ENCODE peak calls at places on chromosomes 1 and 21, in four cellular contexts. One of them, this sample, is unnamed.

GRCh38 chr1:52691856-52692255 is 6.3 kb downstream of the COA7 start:
- DNase-seq in mesenchymal stem cell: peak; percentile 53
- DNase-seq in adrenal gland: no peak
- DNase-seq in PC-3: no peak
- DNase-seq in this sample: no peak

GRCh38 chr1:1671365-1672119 is 12.7 kb upstream of the CDK11B start:
- DNase-seq in PC-3: no peak
- DNase-seq in adrenal gland: peak; percentile 16
- DNase-seq in mesenchymal stem cell: no peak
- DNase-seq in this sample: no peak

GRCh38 chr1:151907363-151908139 is 1.8 kb downstream of the THEM4 start:
- DNase-seq in adrenal gland: no peak
- DNase-seq in PC-3: peak; percentile 21
- DNase-seq in mesenchymal stem cell: no peak
- DNase-seq in this sample: no peak

GRCh38 chr1:237705462-237705861 is 185.3 kb downstream of the ZP4 start:
- DNase-seq in PC-3: no peak
- DNase-seq in adrenal gland: no peak
- DNase-seq in mesenchymal stem cell: no peak
- DNase-seq in this sample: no peak

GRCh38 chr21:46284077-46284644 is 1.2 kb downstream of the MCM3AP start:
- DNase-seq in adrenal gland: no peak
- DNase-seq in PC-3: peak; percentile 42
- DNase-seq in mesenchymal stem cell: no peak
- DNase-seq in this sample: no peak

GRCh38 chr1:200131551-200132125 is 104.1 kb downstream of the NR5A2 start:
- DNase-seq in PC-3: peak; percentile 43
- DNase-seq in mesenchymal stem cell: peak; percentile 9
- DNase-seq in adrenal gland: peak; percentile 24
- DNase-seq in this sample: no peak

GRCh38 chr1:74395492-74395891 is 116.9 kb downstream of the LRRC53 start:
- DNase-seq in mesenchymal stem cell: no peak
- DNase-seq in adrenal gland: peak; percentile 32
- DNase-seq in PC-3: no peak
- DNase-seq in this sample: peak; percentile 8

GRCh38 chr1:38038836-38039235 is 7.8 kb downstream of the POU3F1 start:
- DNase-seq in PC-3: peak; percentile 62
- DNase-seq in adrenal gland: no peak
- DNase-seq in mesenchymal stem cell: no peak
- DNase-seq in this sample: peak; percentile 31

GRCh38 chr1:175834597-175834996 is 91.2 kb upstream of the TNR start:
- DNase-seq in adrenal gland: no peak
- DNase-seq in mesenchymal stem cell: no peak
- DNase-seq in PC-3: no peak
- DNase-seq in this sample: no peak

GRCh38 chr1:162922196-162922595 is 61.2 kb upstream of the CCDC190 start:
- DNase-seq in PC-3: peak; percentile 32
- DNase-seq in adrenal gland: no peak
- DNase-seq in mesenchymal stem cell: no peak
- DNase-seq in this sample: no peak

GRCh38 chr1:29900727-29901126 is 664.4 kb downstream of the PTPRU start:
- DNase-seq in mesenchymal stem cell: no peak
- DNase-seq in PC-3: no peak
- DNase-seq in adrenal gland: no peak
- DNase-seq in this sample: no peak

GRCh38 chr1:36755313-36756230 is 272.9 kb upstream of the CSF3R start:
- DNase-seq in adrenal gland: no peak
- DNase-seq in mesenchymal stem cell: no peak
- DNase-seq in PC-3: no peak
- DNase-seq in this sample: no peak

GRCh38 chr1:100989306-100990077 is 36.1 kb downstream of the DPH5 start:
- DNase-seq in adrenal gland: no peak
- DNase-seq in mesenchymal stem cell: peak; percentile 88
- DNase-seq in PC-3: peak; percentile 54
- DNase-seq in this sample: peak; percentile 86

GRCh38 chr1:63892632-63893395 is 119.0 kb downstream of the ROR1 start:
- DNase-seq in PC-3: peak; percentile 59
- DNase-seq in mesenchymal stem cell: peak; percentile 73
- DNase-seq in adrenal gland: no peak
- DNase-seq in this sample: peak; percentile 87

GRCh38 chr1:21291184-21291583 is 921 bp upstream of the ECE1 start:
- DNase-seq in adrenal gland: no peak
- DNase-seq in mesenchymal stem cell: no peak
- DNase-seq in PC-3: no peak
- DNase-seq in this sample: no peak
- H3K4me1 ChIP-seq in adrenal gland: peaks cover 80% of the 10 kb centered on the region
- H3K4me1 ChIP-seq in mesenchymal stem cell: peaks cover 33% of the 10 kb centered on the region
- H3K4me1 ChIP-seq in PC-3: peaks cover 29% of the 10 kb centered on the region
- H3K4me1 ChIP-seq in this sample: peaks cover 34% of the 10 kb centered on the region

DNA sequence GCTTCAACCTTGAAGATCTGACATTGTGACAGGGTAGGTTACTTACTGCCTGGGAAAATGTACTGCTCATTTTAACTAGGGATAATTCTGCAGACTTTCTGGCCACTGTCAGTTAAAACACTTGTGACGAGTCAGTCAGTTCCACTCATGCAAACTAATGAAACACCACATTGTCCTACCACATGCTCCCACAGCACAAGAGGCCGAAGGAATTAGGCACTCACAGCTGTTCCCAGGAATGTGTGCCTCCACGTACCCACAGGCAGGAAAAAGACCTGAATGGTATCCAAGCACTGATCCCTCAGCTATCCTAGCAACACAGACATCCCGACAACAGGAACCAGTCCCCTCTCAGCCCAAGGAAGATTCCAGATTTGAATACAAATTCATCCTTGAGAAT is 12.3 kb downstream of the BCAR3 start:
- DNase-seq in mesenchymal stem cell: peak; percentile 45
- DNase-seq in PC-3: no peak
- DNase-seq in adrenal gland: no peak
- DNase-seq in this sample: peak; percentile 59
- H3K4me1 ChIP-seq in mesenchymal stem cell: peaks cover 21% of the 10 kb centered on the region
- H3K4me1 ChIP-seq in PC-3: peaks cover 94% of the 10 kb centered on the region
- H3K4me1 ChIP-seq in adrenal gland: peaks cover 99% of the 10 kb centered on the region
- H3K4me1 ChIP-seq in this sample: peaks cover 74% of the 10 kb centered on the region

GRCh38 chr1:167815650-167816049 is 93.9 kb downstream of the MPZL1 start:
- DNase-seq in mesenchymal stem cell: no peak
- DNase-seq in PC-3: no peak
- DNase-seq in adrenal gland: no peak
- DNase-seq in this sample: no peak
- H3K4me1 ChIP-seq in mesenchymal stem cell: peaks cover 5% of the 10 kb centered on the region
- H3K4me1 ChIP-seq in PC-3: peaks cover 9% of the 10 kb centered on the region
- H3K4me1 ChIP-seq in adrenal gland: no peaks in the 10 kb centered on the region
- H3K4me1 ChIP-seq in this sample: peaks cover 3% of the 10 kb centered on the region

DNA sequence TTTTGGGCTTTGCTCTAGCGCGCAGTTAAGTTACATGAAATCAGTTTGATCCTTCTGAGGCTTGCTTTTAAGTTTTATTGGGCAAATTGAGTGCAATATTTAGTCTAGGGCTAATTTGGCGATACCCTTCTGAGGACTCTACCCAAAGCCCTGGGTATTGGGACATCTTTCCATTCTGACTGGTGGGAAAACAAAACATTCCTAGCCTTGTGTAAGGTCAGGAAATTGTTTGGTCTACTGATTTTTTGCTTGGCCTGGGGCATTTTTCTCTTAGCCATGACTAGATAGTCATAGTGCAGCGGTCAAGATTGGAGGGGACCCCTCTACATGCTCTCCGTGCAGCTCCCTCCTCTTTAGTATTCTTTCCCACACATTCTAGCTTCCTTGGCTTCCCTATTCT is 189.6 kb upstream of the PTGFR start:
- DNase-seq in mesenchymal stem cell: no peak
- DNase-seq in adrenal gland: no peak
- DNase-seq in PC-3: no peak
- DNase-seq in this sample: peak; percentile 34
- H3K4me1 ChIP-seq in mesenchymal stem cell: no peaks in the 10 kb centered on the region
- H3K4me1 ChIP-seq in adrenal gland: no peaks in the 10 kb centered on the region
- H3K4me1 ChIP-seq in PC-3: peaks cover 26% of the 10 kb centered on the region
- H3K4me1 ChIP-seq in this sample: peaks cover 23% of the 10 kb centered on the region

GRCh38 chr1:12446593-12446992 is 171.4 kb downstream of the DHRS3 start:
- DNase-seq in PC-3: no peak
- DNase-seq in mesenchymal stem cell: no peak
- DNase-seq in adrenal gland: no peak
- DNase-seq in this sample: no peak

GRCh38 chr1:12447849-12448312 is 170.1 kb downstream of the DHRS3 start:
- DNase-seq in mesenchymal stem cell: peak; percentile 20
- DNase-seq in PC-3: no peak
- DNase-seq in adrenal gland: no peak
- DNase-seq in this sample: peak; percentile 58

GRCh38 chr1:12450090-12450764 is 167.8 kb downstream of the DHRS3 start:
- DNase-seq in mesenchymal stem cell: no peak
- DNase-seq in adrenal gland: no peak
- DNase-seq in PC-3: no peak
- DNase-seq in this sample: no peak

GRCh38 chr1:12447301-12447700 is 170.7 kb downstream of the DHRS3 start:
- DNase-seq in PC-3: no peak
- DNase-seq in mesenchymal stem cell: no peak
- DNase-seq in adrenal gland: no peak
- DNase-seq in this sample: peak; percentile 75

GRCh38 chr1:12448746-12449177 is 169.2 kb downstream of the DHRS3 start:
- DNase-seq in mesenchymal stem cell: no peak
- DNase-seq in adrenal gland: peak; percentile 44
- DNase-seq in PC-3: no peak
- DNase-seq in this sample: peak; percentile 83
- H3K4me1 ChIP-seq in mesenchymal stem cell: peaks cover 3% of the 10 kb centered on the region
- H3K4me1 ChIP-seq in adrenal gland: peaks cover 63% of the 10 kb centered on the region
- H3K4me1 ChIP-seq in PC-3: peaks cover 2% of the 10 kb centered on the region
- H3K4me1 ChIP-seq in this sample: peaks cover 61% of the 10 kb centered on the region

GRCh38 chr1:24704411-24705259 is 40.6 kb upstream of the CLIC4 start:
- DNase-seq in mesenchymal stem cell: peak; percentile 62
- DNase-seq in PC-3: peak; percentile 61
- DNase-seq in adrenal gland: no peak
- DNase-seq in this sample: no peak
- H3K4me1 ChIP-seq in mesenchymal stem cell: peaks cover 14% of the 10 kb centered on the region
- H3K4me1 ChIP-seq in PC-3: peaks cover 26% of the 10 kb centered on the region
- H3K4me1 ChIP-seq in adrenal gland: no peaks in the 10 kb centered on the region
- H3K4me1 ChIP-seq in this sample: peaks cover 15% of the 10 kb centered on the region

GRCh38 chr1:11800391-11800755 is 5.4 kb downstream of the MTHFR start:
- DNase-seq in PC-3: no peak
- DNase-seq in mesenchymal stem cell: no peak
- DNase-seq in adrenal gland: no peak
- DNase-seq in this sample: no peak
- H3K4me1 ChIP-seq in PC-3: peaks cover 33% of the 10 kb centered on the region
- H3K4me1 ChIP-seq in mesenchymal stem cell: peaks cover 42% of the 10 kb centered on the region
- H3K4me1 ChIP-seq in adrenal gland: peaks cover 71% of the 10 kb centered on the region
- H3K4me1 ChIP-seq in this sample: peaks cover 52% of the 10 kb centered on the region

This sample was measured in adipocyte.